ENCODE peak calls at places on chromosomes 5 and 9, in nine cellular contexts. One of them, this sample, is unnamed.
A peak's percentile ranks its signal among the peaks of the same experiment; 100 is the strongest.

GRCh38 chr5:120901199-120901598 is 437.1 kb downstream of the PRR16 start:
- DNase-seq in CD8-positive, alpha-beta memory T cell: no peak
- DNase-seq in effector memory CD4-positive, alpha-beta T cell: no peak
- DNase-seq in left ventricle myocardium inferior: no peak
- DNase-seq in pancreas: no peak
- DNase-seq in MM.1S: no peak
- DNase-seq in sigmoid colon: no peak
- DNase-seq in H9: no peak
- DNase-seq in right atrium auricular region: no peak
- DNase-seq in this sample: no peak

GRCh38 chr9:20462410-20462809 is 159.9 kb downstream of the MLLT3 start:
- DNase-seq in right atrium auricular region: no peak
- DNase-seq in H9: no peak
- DNase-seq in CD8-positive, alpha-beta memory T cell: no peak
- DNase-seq in MM.1S: no peak
- DNase-seq in left ventricle myocardium inferior: no peak
- DNase-seq in effector memory CD4-positive, alpha-beta T cell: no peak
- DNase-seq in sigmoid colon: no peak
- DNase-seq in pancreas: no peak
- DNase-seq in this sample: no peak

GRCh38 chr5:157365732-157366131 is 94.3 kb upstream of the NIPAL4 start:
- DNase-seq in MM.1S: no peak
- DNase-seq in pancreas: no peak
- DNase-seq in CD8-positive, alpha-beta memory T cell: no peak
- DNase-seq in sigmoid colon: no peak
- DNase-seq in effector memory CD4-positive, alpha-beta T cell: no peak
- DNase-seq in left ventricle myocardium inferior: no peak
- DNase-seq in H9: no peak
- DNase-seq in right atrium auricular region: no peak
- DNase-seq in this sample: no peak

GRCh38 chr9:93416530-93417235 is 34.8 kb upstream of the FAM120A start:
- DNase-seq in MM.1S: no peak
- DNase-seq in effector memory CD4-positive, alpha-beta T cell: no peak
- DNase-seq in H9: no peak
- DNase-seq in right atrium auricular region: no peak
- DNase-seq in sigmoid colon: no peak
- DNase-seq in left ventricle myocardium inferior: no peak
- DNase-seq in pancreas: no peak
- DNase-seq in CD8-positive, alpha-beta memory T cell: no peak
- DNase-seq in this sample: no peak

GRCh38 chr5:150645070-150645700 is 4.7 kb downstream of the SYNPO start:
- DNase-seq in CD8-positive, alpha-beta memory T cell: no peak
- DNase-seq in H9: no peak
- DNase-seq in MM.1S: no peak
- DNase-seq in sigmoid colon: peak; percentile 85
- DNase-seq in pancreas: no peak
- DNase-seq in left ventricle myocardium inferior: peak; percentile 78
- DNase-seq in effector memory CD4-positive, alpha-beta T cell: no peak
- DNase-seq in right atrium auricular region: peak; percentile 87
- DNase-seq in this sample: no peak

GRCh38 chr9:131361202-131361833 is 32.6 kb upstream of the PRRC2B start:
- DNase-seq in MM.1S: no peak
- DNase-seq in left ventricle myocardium inferior: no peak
- DNase-seq in right atrium auricular region: no peak
- DNase-seq in sigmoid colon: no peak
- DNase-seq in pancreas: peak; percentile 34
- DNase-seq in H9: no peak
- DNase-seq in effector memory CD4-positive, alpha-beta T cell: no peak
- DNase-seq in CD8-positive, alpha-beta memory T cell: peak; percentile 58
- DNase-seq in this sample: peak; percentile 23

GRCh38 chr9:104992696-104993095 is 64.7 kb upstream of the ABCA1 start:
- DNase-seq in sigmoid colon: no peak
- DNase-seq in effector memory CD4-positive, alpha-beta T cell: no peak
- DNase-seq in CD8-positive, alpha-beta memory T cell: peak; percentile 10
- DNase-seq in H9: no peak
- DNase-seq in right atrium auricular region: no peak
- DNase-seq in pancreas: no peak
- DNase-seq in MM.1S: no peak
- DNase-seq in left ventricle myocardium inferior: no peak
- DNase-seq in this sample: no peak

GRCh38 chr9:95025213-95026170 is 292.0 kb downstream of the FANCC start:
- DNase-seq in H9: no peak
- DNase-seq in effector memory CD4-positive, alpha-beta T cell: no peak
- DNase-seq in MM.1S: no peak
- DNase-seq in left ventricle myocardium inferior: peak; percentile 68
- DNase-seq in sigmoid colon: peak; percentile 87
- DNase-seq in right atrium auricular region: peak; percentile 82
- DNase-seq in pancreas: peak; percentile 84
- DNase-seq in CD8-positive, alpha-beta memory T cell: no peak
- DNase-seq in this sample: no peak

GRCh38 chr5:55226027-55226933 is 835 bp downstream of the MCIDAS start:
- DNase-seq in MM.1S: peak; percentile 87
- DNase-seq in CD8-positive, alpha-beta memory T cell: peak; percentile 27
- DNase-seq in sigmoid colon: no peak
- DNase-seq in left ventricle myocardium inferior: no peak
- DNase-seq in pancreas: peak; percentile 66
- DNase-seq in right atrium auricular region: no peak
- DNase-seq in effector memory CD4-positive, alpha-beta T cell: no peak
- DNase-seq in H9: peak; percentile 87
- DNase-seq in this sample: no peak

GRCh38 chr5:173764321-173765029 is 123.7 kb upstream of the CPEB4 start:
- DNase-seq in pancreas: peak; percentile 76
- DNase-seq in CD8-positive, alpha-beta memory T cell: no peak
- DNase-seq in MM.1S: no peak
- DNase-seq in left ventricle myocardium inferior: peak; percentile 78
- DNase-seq in effector memory CD4-positive, alpha-beta T cell: no peak
- DNase-seq in sigmoid colon: peak; percentile 91
- DNase-seq in right atrium auricular region: peak; percentile 93
- DNase-seq in H9: peak; percentile 70
- DNase-seq in this sample: no peak

GRCh38 chr9:126927419-126927818 is 12.8 kb downstream of the RALGPS1 start:
- DNase-seq in CD8-positive, alpha-beta memory T cell: no peak
- DNase-seq in sigmoid colon: no peak
- DNase-seq in MM.1S: no peak
- DNase-seq in left ventricle myocardium inferior: no peak
- DNase-seq in right atrium auricular region: no peak
- DNase-seq in H9: no peak
- DNase-seq in pancreas: no peak
- DNase-seq in effector memory CD4-positive, alpha-beta T cell: no peak
- DNase-seq in this sample: no peak

GRCh38 chr5:125552486-125552885 is 806.0 kb upstream of the ZNF608 start:
- DNase-seq in MM.1S: no peak
- DNase-seq in right atrium auricular region: no peak
- DNase-seq in sigmoid colon: no peak
- DNase-seq in pancreas: no peak
- DNase-seq in CD8-positive, alpha-beta memory T cell: no peak
- DNase-seq in H9: no peak
- DNase-seq in effector memory CD4-positive, alpha-beta T cell: no peak
- DNase-seq in left ventricle myocardium inferior: no peak
- DNase-seq in this sample: no peak

GRCh38 chr5:136729901-136730355 is 364.6 kb upstream of the TRPC7 start:
- DNase-seq in MM.1S: no peak
- DNase-seq in effector memory CD4-positive, alpha-beta T cell: no peak
- DNase-seq in left ventricle myocardium inferior: no peak
- DNase-seq in sigmoid colon: no peak
- DNase-seq in CD8-positive, alpha-beta memory T cell: no peak
- DNase-seq in H9: no peak
- DNase-seq in right atrium auricular region: no peak
- DNase-seq in pancreas: no peak
- DNase-seq in this sample: no peak

GRCh38 chr9:128635266-128636023 is 21.2 kb downstream of the DYNC2I2 start:
- DNase-seq in MM.1S: no peak
- DNase-seq in effector memory CD4-positive, alpha-beta T cell: no peak
- DNase-seq in left ventricle myocardium inferior: peak; percentile 88
- DNase-seq in sigmoid colon: peak; percentile 92
- DNase-seq in right atrium auricular region: peak; percentile 91
- DNase-seq in pancreas: peak; percentile 94
- DNase-seq in CD8-positive, alpha-beta memory T cell: no peak
- DNase-seq in H9: peak; percentile 96
- DNase-seq in this sample: no peak

GRCh38 chr5:58940446-58940845 is 357.6 kb downstream of the RAB3C start:
- DNase-seq in pancreas: peak; percentile 60
- DNase-seq in sigmoid colon: no peak
- DNase-seq in H9: no peak
- DNase-seq in left ventricle myocardium inferior: no peak
- DNase-seq in CD8-positive, alpha-beta memory T cell: no peak
- DNase-seq in MM.1S: no peak
- DNase-seq in right atrium auricular region: no peak
- DNase-seq in effector memory CD4-positive, alpha-beta T cell: no peak
- DNase-seq in this sample: no peak

GRCh38 chr9:136521541-136521940 is 24.3 kb downstream of the NOTCH1 start:
- DNase-seq in left ventricle myocardium inferior: peak; percentile 48
- DNase-seq in effector memory CD4-positive, alpha-beta T cell: no peak
- DNase-seq in CD8-positive, alpha-beta memory T cell: no peak
- DNase-seq in right atrium auricular region: no peak
- DNase-seq in H9: no peak
- DNase-seq in pancreas: peak; percentile 63
- DNase-seq in MM.1S: no peak
- DNase-seq in sigmoid colon: no peak
- DNase-seq in this sample: no peak

GRCh38 chr9:136517950-136518349 is 27.9 kb downstream of the NOTCH1 start:
- DNase-seq in MM.1S: no peak
- DNase-seq in H9: no peak
- DNase-seq in right atrium auricular region: no peak
- DNase-seq in effector memory CD4-positive, alpha-beta T cell: no peak
- DNase-seq in pancreas: no peak
- DNase-seq in CD8-positive, alpha-beta memory T cell: no peak
- DNase-seq in sigmoid colon: no peak
- DNase-seq in left ventricle myocardium inferior: no peak
- DNase-seq in this sample: no peak

GRCh38 chr9:136520053-136520540 is 25.8 kb downstream of the NOTCH1 start:
- DNase-seq in MM.1S: no peak
- DNase-seq in CD8-positive, alpha-beta memory T cell: no peak
- DNase-seq in right atrium auricular region: no peak
- DNase-seq in pancreas: no peak
- DNase-seq in H9: no peak
- DNase-seq in left ventricle myocardium inferior: no peak
- DNase-seq in sigmoid colon: no peak
- DNase-seq in effector memory CD4-positive, alpha-beta T cell: no peak
- DNase-seq in this sample: no peak

GRCh38 chr9:136518623-136519022 is 27.2 kb downstream of the NOTCH1 start:
- DNase-seq in sigmoid colon: no peak
- DNase-seq in H9: no peak
- DNase-seq in effector memory CD4-positive, alpha-beta T cell: no peak
- DNase-seq in left ventricle myocardium inferior: no peak
- DNase-seq in pancreas: no peak
- DNase-seq in CD8-positive, alpha-beta memory T cell: no peak
- DNase-seq in MM.1S: no peak
- DNase-seq in right atrium auricular region: no peak
- DNase-seq in this sample: no peak

DNA sequence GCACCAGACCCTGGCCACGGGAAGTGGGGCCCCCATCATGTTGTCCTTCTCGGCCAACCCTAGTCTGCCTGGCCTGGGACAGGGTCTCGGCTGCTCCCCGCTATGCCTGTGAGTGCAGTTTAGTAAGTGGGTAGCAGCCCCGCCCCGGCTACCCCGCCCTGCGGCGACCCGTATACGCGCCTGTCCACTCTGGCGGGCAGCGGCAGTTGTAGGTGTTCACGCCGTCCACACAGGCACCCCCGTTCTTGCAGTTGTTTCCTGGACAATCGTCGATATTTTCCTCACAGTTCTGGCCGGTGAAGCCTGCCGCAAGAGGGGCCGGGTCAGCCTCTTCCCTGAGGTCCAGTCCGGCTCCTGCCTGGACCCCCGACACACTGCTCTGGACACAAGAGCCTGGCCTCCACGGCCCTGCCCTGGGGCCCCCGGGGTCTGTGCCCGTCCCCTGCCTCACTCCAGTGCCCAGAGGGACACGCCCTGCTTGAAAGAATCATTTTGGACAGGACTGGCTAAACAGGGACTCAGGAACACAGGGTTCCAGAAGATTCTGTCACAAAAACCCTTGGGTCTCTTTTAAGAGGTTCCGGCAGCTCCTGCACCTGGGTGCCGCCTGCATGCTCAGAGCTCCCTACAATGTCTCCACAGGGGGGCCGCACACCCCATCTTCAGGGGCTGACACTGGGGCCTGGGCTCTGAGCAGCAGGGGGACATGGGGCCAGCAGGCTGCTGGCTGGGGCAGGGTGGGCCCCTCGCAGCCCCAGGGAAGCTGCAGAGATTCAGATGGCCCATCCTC is 26.4 kb downstream of the NOTCH1 start:
- DNase-seq in effector memory CD4-positive, alpha-beta T cell: no peak
- DNase-seq in H9: no peak
- DNase-seq in pancreas: no peak
- DNase-seq in sigmoid colon: no peak
- DNase-seq in MM.1S: no peak
- DNase-seq in right atrium auricular region: no peak
- DNase-seq in left ventricle myocardium inferior: no peak
- DNase-seq in CD8-positive, alpha-beta memory T cell: no peak
- DNase-seq in this sample: no peak
- H3K4me1 ChIP-seq in effector memory CD4-positive, alpha-beta T cell: no peaks in the 10 kb centered on the region
- H3K4me1 ChIP-seq in H9: no peaks in the 10 kb centered on the region
- H3K4me1 ChIP-seq in pancreas: no peaks in the 10 kb centered on the region
- H3K4me1 ChIP-seq in sigmoid colon: peaks cover 8% of the 10 kb centered on the region
- H3K4me1 ChIP-seq in MM.1S: no peaks in the 10 kb centered on the region
- H3K4me1 ChIP-seq in right atrium auricular region: no peaks in the 10 kb centered on the region
- H3K4me1 ChIP-seq in left ventricle myocardium inferior: peaks cover 43% of the 10 kb centered on the region
- H3K4me1 ChIP-seq in CD8-positive, alpha-beta memory T cell: no peaks in the 10 kb centered on the region
- H3K4me1 ChIP-seq in this sample: no peaks in the 10 kb centered on the region

GRCh38 chr9:83701769-83702168 is 6.0 kb downstream of the UBQLN1 start:
- DNase-seq in MM.1S: no peak
- DNase-seq in right atrium auricular region: no peak
- DNase-seq in pancreas: no peak
- DNase-seq in sigmoid colon: no peak
- DNase-seq in H9: no peak
- DNase-seq in CD8-positive, alpha-beta memory T cell: no peak
- DNase-seq in effector memory CD4-positive, alpha-beta T cell: no peak
- DNase-seq in left ventricle myocardium inferior: no peak
- DNase-seq in this sample: no peak
- H3K4me1 ChIP-seq in MM.1S: peaks cover 16% of the 10 kb centered on the region
- H3K4me1 ChIP-seq in right atrium auricular region: no peaks in the 10 kb centered on the region
- H3K4me1 ChIP-seq in pancreas: peaks cover 35% of the 10 kb centered on the region
- H3K4me1 ChIP-seq in sigmoid colon: peaks cover 73% of the 10 kb centered on the region
- H3K4me1 ChIP-seq in H9: no peaks in the 10 kb centered on the region
- H3K4me1 ChIP-seq in CD8-positive, alpha-beta memory T cell: peaks cover 71% of the 10 kb centered on the region
- H3K4me1 ChIP-seq in effector memory CD4-positive, alpha-beta T cell: peaks cover 20% of the 10 kb centered on the region
- H3K4me1 ChIP-seq in left ventricle myocardium inferior: peaks cover 87% of the 10 kb centered on the region
- H3K4me1 ChIP-seq in this sample: peaks cover 77% of the 10 kb centered on the region

GRCh38 chr9:133144142-133144886 is 19.4 kb downstream of the GBGT1 start:
- DNase-seq in right atrium auricular region: peak; percentile 90
- DNase-seq in pancreas: peak; percentile 71
- DNase-seq in CD8-positive, alpha-beta memory T cell: peak; percentile 91
- DNase-seq in H9: peak; percentile 84
- DNase-seq in MM.1S: peak; percentile 97
- DNase-seq in left ventricle myocardium inferior: peak; percentile 56
- DNase-seq in effector memory CD4-positive, alpha-beta T cell: peak; percentile 92
- DNase-seq in sigmoid colon: peak; percentile 88
- DNase-seq in this sample: peak; percentile 81
- H3K4me1 ChIP-seq in right atrium auricular region: no peaks in the 10 kb centered on the region
- H3K4me1 ChIP-seq in pancreas: peaks cover 8% of the 10 kb centered on the region
- H3K4me1 ChIP-seq in CD8-positive, alpha-beta memory T cell: peaks cover 66% of the 10 kb centered on the region
- H3K4me1 ChIP-seq in H9: peaks cover 5% of the 10 kb centered on the region
- H3K4me1 ChIP-seq in MM.1S: no peaks in the 10 kb centered on the region
- H3K4me1 ChIP-seq in left ventricle myocardium inferior: peaks cover 82% of the 10 kb centered on the region
- H3K4me1 ChIP-seq in effector memory CD4-positive, alpha-beta T cell: peaks cover 76% of the 10 kb centered on the region
- H3K4me1 ChIP-seq in sigmoid colon: peaks cover 74% of the 10 kb centered on the region
- H3K4me1 ChIP-seq in this sample: peaks cover 86% of the 10 kb centered on the region

DNA sequence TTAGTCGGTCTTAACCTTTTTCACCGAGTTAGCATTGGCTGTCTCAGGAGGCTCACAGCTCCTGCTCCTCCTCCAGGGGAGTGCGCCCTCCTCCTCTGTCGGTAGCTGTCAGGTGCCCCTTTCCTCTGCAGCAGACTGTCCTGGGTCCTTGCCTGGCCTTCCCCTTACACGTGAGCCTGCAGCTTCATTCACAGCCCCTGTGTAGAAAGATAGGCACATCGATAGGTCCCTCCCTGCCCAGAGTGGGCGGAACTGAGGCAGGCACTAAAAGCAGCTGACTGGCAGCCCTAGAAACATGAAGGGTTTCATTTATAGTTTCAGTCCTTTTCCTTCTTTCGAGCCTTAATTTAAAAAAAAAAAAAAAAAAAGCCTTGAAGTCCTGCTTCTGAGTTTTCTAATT is 17.2 kb downstream of the TENT4A start:
- DNase-seq in H9: peak; percentile 54
- DNase-seq in effector memory CD4-positive, alpha-beta T cell: no peak
- DNase-seq in pancreas: no peak
- DNase-seq in right atrium auricular region: no peak
- DNase-seq in sigmoid colon: peak; percentile 37
- DNase-seq in CD8-positive, alpha-beta memory T cell: no peak
- DNase-seq in left ventricle myocardium inferior: no peak
- DNase-seq in MM.1S: peak; percentile 88
- DNase-seq in this sample: no peak
- H3K4me1 ChIP-seq in H9: no peaks in the 10 kb centered on the region
- H3K4me1 ChIP-seq in effector memory CD4-positive, alpha-beta T cell: peaks cover 23% of the 10 kb centered on the region
- H3K4me1 ChIP-seq in pancreas: peaks cover 21% of the 10 kb centered on the region
- H3K4me1 ChIP-seq in right atrium auricular region: no peaks in the 10 kb centered on the region
- H3K4me1 ChIP-seq in sigmoid colon: peaks cover 83% of the 10 kb centered on the region
- H3K4me1 ChIP-seq in CD8-positive, alpha-beta memory T cell: peaks cover 60% of the 10 kb centered on the region
- H3K4me1 ChIP-seq in left ventricle myocardium inferior: peaks cover 94% of the 10 kb centered on the region
- H3K4me1 ChIP-seq in MM.1S: peaks cover 54% of the 10 kb centered on the region
- H3K4me1 ChIP-seq in this sample: peaks cover 61% of the 10 kb centered on the region

This sample was measured in CD4-positive, CD25-positive, alpha-beta regulatory T cell.